ENCODE peak calls at places on chromosomes 2 and 18, in seven cellular contexts. D, M, K, W, N, P and O are unnamed samples.

GRCh38 chr2:113180131-113180946 is 6.6 kb downstream of the PSD4 start:
- DNase-seq in D (no peak), W (no peak), K (no peak), P (no peak), N (no peak), M (no peak), O (no peak)

GRCh38 chr2:43006834-43007543 is 214.6 kb upstream of the HAAO start:
- DNase-seq in K (no peak), W (no peak), D (no peak), M (no peak), P (no peak), N (no peak), O (no peak)

GRCh38 chr2:193463016-193463415 is 1268.3 kb upstream of the TMEFF2 start:
- DNase-seq in P (no peak), K (no peak), D (no peak), N (no peak), W (no peak), M (no peak), O (no peak)

GRCh38 chr2:66506265-66506664 is 71.3 kb downstream of the MEIS1 start:
- DNase-seq in D (no peak), P (no peak), M (no peak), K (no peak), N (no peak), W (no peak), O (no peak)

GRCh38 chr2:62152000-62152399 is 43.9 kb upstream of the B3GNT2 start:
- DNase-seq in K (no peak), P (no peak), M (no peak), N (no peak), W (no peak), D (peak; percentile 44), O (no peak)

GRCh38 chr2:44955593-44956449 is 14.3 kb downstream of the SIX3 start:
- DNase-seq in W (peak; percentile 91), K (no peak), P (peak; percentile 80), D (peak; percentile 72), N (no peak), M (peak; percentile 92), O (peak; percentile 89)

GRCh38 chr2:161766334-161766733 is 142.1 kb downstream of the SLC4A10 start:
- DNase-seq in M (no peak), K (no peak), W (no peak), D (no peak), N (no peak), P (no peak), O (no peak)

GRCh38 chr18:21803495-21803894 is 62.9 kb downstream of the MIB1 start:
- DNase-seq in P (no peak), W (no peak), D (peak; percentile 80), M (no peak), N (no peak), K (no peak), O (no peak)

GRCh38 chr2:183113630-183114029 is 10.6 kb upstream of the NUP35 start:
- DNase-seq in M (no peak), D (no peak), N (no peak), K (no peak), W (no peak), P (no peak), O (no peak)

GRCh38 chr2:239544846-239545465 is 144.1 kb upstream of the HDAC4 start:
- DNase-seq in M (no peak), K (no peak), N (no peak), P (peak; percentile 9), W (no peak), D (no peak), O (no peak)

GRCh38 chr18:11994708-11995444 is 13.6 kb downstream of the IMPA2 start:
- DNase-seq in W (no peak), N (no peak), M (no peak), P (no peak), K (no peak), D (no peak), O (no peak)

GRCh38 chr2:134134827-134135226 is 119.0 kb upstream of the MGAT5 start:
- DNase-seq in K (no peak), N (no peak), D (no peak), P (no peak), M (no peak), W (no peak), O (no peak)

GRCh38 chr2:154740360-154740759 is 41.9 kb downstream of the KCNJ3 start:
- DNase-seq in P (no peak), D (no peak), W (no peak), N (no peak), K (no peak), M (no peak), O (no peak)

GRCh38 chr2:149223472-149224062 is 106.8 kb upstream of the LYPD6 start:
- DNase-seq in W (no peak), M (no peak), K (no peak), P (no peak), N (no peak), D (no peak), O (no peak)

GRCh38 chr2:187174582-187174981 is 273.5 kb downstream of the CALCRL start:
- DNase-seq in M (no peak), W (no peak), D (peak; percentile 13), P (no peak), N (no peak), K (no peak), O (no peak)

GRCh38 chr18:6088432-6088831 is 193.1 kb upstream of the TMEM200C start:
- DNase-seq in P (peak; percentile 6), N (no peak), K (no peak), M (no peak), W (no peak), D (no peak), O (no peak)

GRCh38 chr2:101311390-101312019 is 3.0 kb upstream of the RNF149 start:
- DNase-seq in N (no peak), M (no peak), P (no peak), K (no peak), D (no peak), W (no peak), O (no peak)

GRCh38 chr2:235263205-235264120 is 230.4 kb upstream of the AGAP1 start:
- DNase-seq in N (no peak), K (peak; percentile 78), P (no peak), M (peak; percentile 47), D (peak; percentile 91), W (peak; percentile 77), O (no peak)

GRCh38 chr18:24595556-24595955 is 135.1 kb downstream of the HRH4 start:
- DNase-seq in N (no peak), M (peak; percentile 52), W (no peak), P (no peak), D (no peak), K (no peak), O (no peak)

GRCh38 chr18:77129150-77129551 is 3.4 kb downstream of the MBP start:
- DNase-seq in P (no peak), M (no peak), D (peak; percentile 91), W (no peak), K (no peak), N (no peak), O (no peak)

GRCh38 chr2:59236723-59237122 is 995.6 kb upstream of the FANCL start:
- DNase-seq in N (no peak), K (no peak), P (no peak), W (no peak), D (peak; percentile 15), M (no peak), O (no peak)

GRCh38 chr2:232327089-232328037 is 51.2 kb upstream of the ALPP start:
- DNase-seq in W (peak; percentile 84), P (peak; percentile 82), N (no peak), K (peak; percentile 29), M (peak; percentile 91), D (peak; percentile 69), O (peak; percentile 84)

GRCh38 chr18:66211693-66212195 is 392.1 kb downstream of the CDH19 start:
- DNase-seq in M (no peak), P (no peak), K (no peak), D (no peak), W (no peak), N (no peak), O (no peak)

GRCh38 chr2:9397201-9397600 is 26.1 kb downstream of the ITGB1BP1 start:
- DNase-seq in K (no peak), M (no peak), N (no peak), D (no peak), W (no peak), P (no peak), O (no peak)

GRCh38 chr2:25294573-25295462 is 46.9 kb downstream of the DNMT3A start:
- DNase-seq in M (no peak), W (peak; percentile 80), K (no peak), D (peak; percentile 39), P (peak; percentile 90), N (peak; percentile 71), O (peak; percentile 89)

GRCh38 chr2:71736986-71737385 is 283.6 kb downstream of the DYSF start:
- DNase-seq in W (no peak), M (no peak), P (no peak), K (no peak), N (no peak), D (no peak), O (no peak)

GRCh38 chr2:66275984-66276383 is 158.9 kb upstream of the MEIS1 start:
- DNase-seq in K (no peak), W (no peak), M (no peak), P (no peak), N (no peak), D (no peak), O (no peak)